ENCODE peak calls at places on chromosomes 6 and 20, in six cellular contexts. M is C1 segment of cervical spinal cord; A is naive thymus-derived CD8-positive, alpha-beta T cell; Q is occipital lobe; N is myocyte; U is GM03348. I is an unnamed sample.
A peak's percentile ranks its signal among the peaks of the same experiment; 100 is the strongest.

GRCh38 chr20:40868568-40869223 is 159.9 kb upstream of the TOP1 start:
- DNase-seq in U (peak; percentile 81), M (peak; percentile 28), Q (no peak), A (no peak), N (peak; percentile 26), I (no peak)

GRCh38 chr6:12014027-12014872 is 2.1 kb downstream of the HIVEP1 start:
- DNase-seq in Q (no peak), A (no peak), N (no peak), M (no peak), U (peak; percentile 31), I (no peak)

GRCh38 chr6:140538926-140539325 is 1164.5 kb upstream of the CITED2 start:
- DNase-seq in Q (no peak), N (peak; percentile 36), U (peak; percentile 21), A (no peak), M (no peak), I (no peak)

GRCh38 chr6:5085638-5086293 is 625 bp downstream of the PPP1R3G start:
- DNase-seq in U (peak; percentile 62), Q (no peak), A (no peak), N (peak; percentile 43), M (no peak), I (no peak)

GRCh38 chr6:1027795-1028569 is 283.9 kb upstream of the FOXQ1 start:
- DNase-seq in A (no peak), N (no peak), Q (no peak), M (no peak), U (no peak), I (no peak)

GRCh38 chr6:117849087-117849486 is 58.0 kb upstream of the SLC35F1 start:
- DNase-seq in N (no peak), A (no peak), Q (no peak), U (no peak), M (no peak), I (no peak)

GRCh38 chr6:37480951-37481597 is 18.6 kb downstream of the CCDC167 start:
- DNase-seq in U (no peak), A (no peak), M (no peak), N (no peak), Q (no peak), I (no peak)

GRCh38 chr6:158474961-158475343 is 84.9 kb upstream of the TMEM181 start:
- DNase-seq in U (peak; percentile 26), M (peak; percentile 17), A (no peak), Q (no peak), N (no peak), I (no peak)

GRCh38 chr6:6412221-6412620 is 91.8 kb upstream of the F13A1 start:
- DNase-seq in U (no peak), A (no peak), M (no peak), N (no peak), Q (no peak), I (no peak)

GRCh38 chr6:47922391-47922790 is 140.6 kb downstream of the OPN5 start:
- DNase-seq in U (no peak), M (peak; percentile 3), N (peak; percentile 42), A (no peak), Q (peak; percentile 50), I (no peak)

GRCh38 chr6:136365781-136366354 is 76.2 kb upstream of the BCLAF1 start:
- DNase-seq in A (peak; percentile 16), N (no peak), Q (peak; percentile 62), U (no peak), M (peak; percentile 56), I (peak; percentile 3)

GRCh38 chr20:24502184-24502583 is 32.8 kb downstream of the SYNDIG1 start:
- DNase-seq in N (peak; percentile 1), A (no peak), U (peak; percentile 89), M (peak; percentile 89), Q (peak; percentile 83), I (no peak)

GRCh38 chr20:4694076-4694475 is 27.6 kb upstream of the PRND start:
- DNase-seq in M (no peak), A (no peak), N (no peak), U (no peak), Q (no peak), I (no peak)

GRCh38 chr20:56463428-56463827 is 5.0 kb upstream of the RTF2 start:
- DNase-seq in Q (no peak), M (no peak), A (peak; percentile 33), U (no peak), N (no peak), I (no peak)

GRCh38 chr6:84554069-84554468 is 210.3 kb downstream of the TBX18 start:
- DNase-seq in Q (no peak), M (no peak), A (no peak), U (peak; percentile 60), N (peak; percentile 40), I (no peak)

GRCh38 chr6:24524801-24525200 is 30.0 kb downstream of the ALDH5A1 start:
- DNase-seq in U (peak; percentile 46), Q (peak; percentile 17), M (no peak), N (peak; percentile 36), A (peak; percentile 37), I (no peak)

GRCh38 chr6:121285041-121285440 is 49.2 kb downstream of the TBC1D32 start:
- DNase-seq in N (peak; percentile 39), Q (no peak), A (no peak), U (peak; percentile 39), M (no peak), I (no peak)

GRCh38 chr6:829646-830045 is 136.7 kb upstream of the EXOC2 start:
- DNase-seq in M (no peak), A (no peak), N (peak; percentile 49), Q (no peak), U (no peak), I (no peak)

GRCh38 chr6:8639928-8640649 is 204.7 kb upstream of the SLC35B3 start:
- DNase-seq in U (no peak), N (no peak), A (no peak), M (no peak), Q (no peak), I (no peak)

GRCh38 chr20:776165-776564 is 7.9 kb upstream of the SLC52A3 start:
- DNase-seq in U (no peak), N (no peak), Q (no peak), M (no peak), A (no peak), I (no peak)

GRCh38 chr20:60993647-60994046 is 258.4 kb upstream of the CDH4 start:
- DNase-seq in N (no peak), A (no peak), Q (no peak), U (peak; percentile 29), M (no peak), I (no peak)